ENCODE peak calls at places on chromosome 21, in five cellular contexts. L is skeletal muscle cell, S is C1 segment of cervical spinal cord, J is T-helper 2 cell, R is NCI-H748 treated with DMSO at 0.1 percent for 48 hours. E is an unnamed sample.

GRCh38 chr21:15669247-15669646 is 60.5 kb upstream of the USP25 start:
- DNase-seq in S (no peak), J (no peak), L (peak), R (no peak), E (no peak)

GRCh38 chr21:37631319-37632117 is 264.9 kb downstream of the DYRK1A start:
- DNase-seq in J (no peak), L (no peak), R (no peak), S (no peak), E (no peak)

GRCh38 chr21:41616063-41616591 is 108.2 kb upstream of the TMPRSS2 start:
- DNase-seq in R (no peak), L (peak), J (no peak), S (no peak), E (no peak)

GRCh38 chr21:45983981-45984551 is 2.5 kb downstream of the COL6A1 start:
- DNase-seq in L (no peak), R (peak), J (peak), S (no peak), E (no peak)

GRCh38 chr21:40840441-40840840 is 6.5 kb downstream of the DSCAM start:
- DNase-seq in S (no peak), R (no peak), J (no peak), L (no peak), E (no peak)

GRCh38 chr21:23695449-23695848 is 1911.8 kb downstream of the MRPL39 start:
- DNase-seq in S (no peak), L (no peak), R (no peak), J (no peak), E (no peak)

GRCh38 chr21:46092026-46092764 is 5.7 kb upstream of the COL6A2 start:
- DNase-seq in R (no peak), L (peak), J (no peak), S (no peak), E (peak)

GRCh38 chr21:28742527-28742926 is 250.2 kb downstream of the LTN1 start:
- DNase-seq in L (no peak), S (no peak), R (no peak), J (no peak), E (no peak)

GRCh38 chr21:15034126-15034848 is 30.5 kb downstream of the NRIP1 start:
- DNase-seq in S (no peak), R (no peak), J (no peak), L (no peak), E (no peak)

GRCh38 chr21:41706678-41707077 is 60.2 kb downstream of the RIPK4 start:
- DNase-seq in J (no peak), L (no peak), R (no peak), S (no peak), E (no peak)

GRCh38 chr21:35239811-35240219 is 190.7 kb upstream of the RUNX1 start:
- DNase-seq in S (no peak), J (no peak), L (no peak), R (peak), E (no peak)

GRCh38 chr21:44814498-44815023 is 3.3 kb downstream of the SUMO3 start:
- DNase-seq in R (no peak), S (no peak), J (no peak), L (no peak), E (no peak)

GRCh38 chr21:46081022-46081861 is 16.7 kb upstream of the COL6A2 start:
- DNase-seq in J (no peak), L (no peak), R (no peak), S (no peak), E (no peak)

GRCh38 chr21:24395320-24395933 is 1211.9 kb downstream of the MRPL39 start:
- DNase-seq in L (no peak), R (no peak), J (no peak), S (no peak), E (no peak)

GRCh38 chr21:33844104-33844889 is 71.3 kb downstream of the ATP5PO start:
- DNase-seq in J (no peak), L (peak), R (no peak), S (no peak), E (no peak)

GRCh38 chr21:31347435-31348032 is 3.5 kb upstream of the TIAM1 start:
- DNase-seq in L (no peak), R (peak), S (peak), J (no peak), E (no peak)

GRCh38 chr21:25421327-25422028 is 185.8 kb downstream of the MRPL39 start:
- DNase-seq in R (peak), S (no peak), J (no peak), L (peak), E (no peak)

GRCh38 chr21:31457675-31458074 is 113.6 kb upstream of the TIAM1 start:
- DNase-seq in J (no peak), L (no peak), S (no peak), R (no peak), E (no peak)

GRCh38 chr21:27570306-27570868 is 603.5 kb upstream of the ADAMTS5 start:
- DNase-seq in R (no peak), L (peak), S (no peak), J (no peak), E (peak)

GRCh38 chr21:21788591-21788990 is 790.4 kb downstream of the NCAM2 start:
- DNase-seq in R (no peak), S (no peak), L (no peak), J (no peak), E (no peak)

GRCh38 chr21:42651515-42652401 is 1.7 kb upstream of the PDE9A start:
- DNase-seq in J (no peak), R (no peak), S (peak), L (no peak), E (no peak)

GRCh38 chr21:14321042-14321441 is 61.9 kb downstream of the HSPA13 start:
- DNase-seq in J (no peak), L (no peak), R (no peak), S (no peak), E (no peak)

GRCh38 chr21:46622226-46622625 is 13.2 kb upstream of the PRMT2 start:
- DNase-seq in S (peak), J (no peak), L (no peak), R (no peak), E (peak)

GRCh38 chr21:45447821-45448220 is 42.9 kb downstream of the COL18A1 start:
- DNase-seq in L (no peak), S (no peak), J (no peak), R (no peak), E (no peak)

GRCh38 chr21:45894107-45894810 is 87.3 kb upstream of the COL6A1 start:
- DNase-seq in J (no peak), S (no peak), R (no peak), L (peak), E (no peak)

GRCh38 chr21:16713331-16714114 is 799.3 kb upstream of the CXADR start:
- DNase-seq in R (no peak), S (no peak), J (no peak), L (peak), E (no peak)

E was measured in retinal pigment epithelial cell.